ENCODE peak calls at places on chromosomes 16 and 17, in four cellular contexts. One of them, this sample, is unnamed.

GRCh38 chr17:73506470-73507435 is 137.5 kb downstream of the SDK2 start:
- DNase-seq in stimulated activated naive CD8-positive, alpha-beta T cell treated with anti-CD3 and anti-CD28 coated beads, Interleukin-15, Interleukin-2, amounts not matched to agents 100 U/mL and 50 U/mL, for 24 hours: no peak
- DNase-seq in astrocyte of the spinal cord: no peak
- DNase-seq in HAP-1: no peak
- DNase-seq in this sample: no peak

GRCh38 chr17:81552244-81553017 is at the start of gene FAAP100:
- DNase-seq in stimulated activated naive CD8-positive, alpha-beta T cell treated with anti-CD3 and anti-CD28 coated beads, Interleukin-15, Interleukin-2, amounts not matched to agents 100 U/mL and 50 U/mL, for 24 hours: peak
- DNase-seq in astrocyte of the spinal cord: peak
- DNase-seq in HAP-1: peak
- DNase-seq in this sample: peak

GRCh38 chr17:83179378-83179777 is 100.0 kb downstream of the METRNL start:
- DNase-seq in stimulated activated naive CD8-positive, alpha-beta T cell treated with anti-CD3 and anti-CD28 coated beads, Interleukin-15, Interleukin-2, amounts not matched to agents 100 U/mL and 50 U/mL, for 24 hours: no peak
- DNase-seq in astrocyte of the spinal cord: no peak
- DNase-seq in HAP-1: no peak
- DNase-seq in this sample: no peak

GRCh38 chr16:22425036-22425801 is 50.8 kb upstream of the CDR2 start:
- DNase-seq in stimulated activated naive CD8-positive, alpha-beta T cell treated with anti-CD3 and anti-CD28 coated beads, Interleukin-15, Interleukin-2, amounts not matched to agents 100 U/mL and 50 U/mL, for 24 hours: no peak
- DNase-seq in astrocyte of the spinal cord: no peak
- DNase-seq in HAP-1: no peak
- DNase-seq in this sample: no peak

GRCh38 chr16:56506941-56507340 is 12.9 kb downstream of the BBS2 start:
- DNase-seq in stimulated activated naive CD8-positive, alpha-beta T cell treated with anti-CD3 and anti-CD28 coated beads, Interleukin-15, Interleukin-2, amounts not matched to agents 100 U/mL and 50 U/mL, for 24 hours: no peak
- DNase-seq in astrocyte of the spinal cord: peak
- DNase-seq in HAP-1: no peak
- DNase-seq in this sample: no peak

GRCh38 chr16:82567203-82567602 is 59.6 kb upstream of the CDH13 start:
- DNase-seq in stimulated activated naive CD8-positive, alpha-beta T cell treated with anti-CD3 and anti-CD28 coated beads, Interleukin-15, Interleukin-2, amounts not matched to agents 100 U/mL and 50 U/mL, for 24 hours: no peak
- DNase-seq in astrocyte of the spinal cord: no peak
- DNase-seq in HAP-1: no peak
- DNase-seq in this sample: no peak

GRCh38 chr17:58577696-58578095 is 63.3 kb upstream of the MTMR4 start:
- DNase-seq in stimulated activated naive CD8-positive, alpha-beta T cell treated with anti-CD3 and anti-CD28 coated beads, Interleukin-15, Interleukin-2, amounts not matched to agents 100 U/mL and 50 U/mL, for 24 hours: peak
- DNase-seq in astrocyte of the spinal cord: peak
- DNase-seq in HAP-1: peak
- DNase-seq in this sample: peak

GRCh38 chr17:39591958-39592954 is 15.5 kb downstream of the NEUROD2 start:
- DNase-seq in stimulated activated naive CD8-positive, alpha-beta T cell treated with anti-CD3 and anti-CD28 coated beads, Interleukin-15, Interleukin-2, amounts not matched to agents 100 U/mL and 50 U/mL, for 24 hours: peak
- DNase-seq in astrocyte of the spinal cord: peak
- DNase-seq in HAP-1: no peak
- DNase-seq in this sample: peak

GRCh38 chr16:47888142-47888541 is 267.7 kb downstream of the ABCC12 start:
- DNase-seq in stimulated activated naive CD8-positive, alpha-beta T cell treated with anti-CD3 and anti-CD28 coated beads, Interleukin-15, Interleukin-2, amounts not matched to agents 100 U/mL and 50 U/mL, for 24 hours: no peak
- DNase-seq in astrocyte of the spinal cord: peak
- DNase-seq in HAP-1: no peak
- DNase-seq in this sample: no peak

GRCh38 chr16:29804455-29805231 is 1.7 kb upstream of the MAZ start:
- DNase-seq in stimulated activated naive CD8-positive, alpha-beta T cell treated with anti-CD3 and anti-CD28 coated beads, Interleukin-15, Interleukin-2, amounts not matched to agents 100 U/mL and 50 U/mL, for 24 hours: no peak
- DNase-seq in astrocyte of the spinal cord: peak
- DNase-seq in HAP-1: peak
- DNase-seq in this sample: no peak

GRCh38 chr16:48961546-48961945 is 320.1 kb downstream of the CBLN1 start:
- DNase-seq in stimulated activated naive CD8-positive, alpha-beta T cell treated with anti-CD3 and anti-CD28 coated beads, Interleukin-15, Interleukin-2, amounts not matched to agents 100 U/mL and 50 U/mL, for 24 hours: no peak
- DNase-seq in astrocyte of the spinal cord: no peak
- DNase-seq in HAP-1: no peak
- DNase-seq in this sample: no peak

GRCh38 chr17:2701161-2701995 is 10.2 kb downstream of the CLUH start:
- DNase-seq in stimulated activated naive CD8-positive, alpha-beta T cell treated with anti-CD3 and anti-CD28 coated beads, Interleukin-15, Interleukin-2, amounts not matched to agents 100 U/mL and 50 U/mL, for 24 hours: no peak
- DNase-seq in astrocyte of the spinal cord: no peak
- DNase-seq in HAP-1: no peak
- DNase-seq in this sample: no peak

GRCh38 chr16:50683689-50684374 is 2.7 kb upstream of the SNX20 start:
- DNase-seq in stimulated activated naive CD8-positive, alpha-beta T cell treated with anti-CD3 and anti-CD28 coated beads, Interleukin-15, Interleukin-2, amounts not matched to agents 100 U/mL and 50 U/mL, for 24 hours: peak
- DNase-seq in astrocyte of the spinal cord: no peak
- DNase-seq in HAP-1: no peak
- DNase-seq in this sample: no peak

GRCh38 chr16:49012961-49013726 is 268.5 kb downstream of the CBLN1 start:
- DNase-seq in stimulated activated naive CD8-positive, alpha-beta T cell treated with anti-CD3 and anti-CD28 coated beads, Interleukin-15, Interleukin-2, amounts not matched to agents 100 U/mL and 50 U/mL, for 24 hours: no peak
- DNase-seq in astrocyte of the spinal cord: no peak
- DNase-seq in HAP-1: no peak
- DNase-seq in this sample: no peak

GRCh38 chr17:36942031-36942599 is 4.8 kb downstream of the LHX1 start:
- DNase-seq in stimulated activated naive CD8-positive, alpha-beta T cell treated with anti-CD3 and anti-CD28 coated beads, Interleukin-15, Interleukin-2, amounts not matched to agents 100 U/mL and 50 U/mL, for 24 hours: no peak
- DNase-seq in astrocyte of the spinal cord: no peak
- DNase-seq in HAP-1: no peak
- DNase-seq in this sample: peak

GRCh38 chr17:51487947-51488346 is 227.6 kb downstream of the UTP18 start:
- DNase-seq in stimulated activated naive CD8-positive, alpha-beta T cell treated with anti-CD3 and anti-CD28 coated beads, Interleukin-15, Interleukin-2, amounts not matched to agents 100 U/mL and 50 U/mL, for 24 hours: peak
- DNase-seq in astrocyte of the spinal cord: no peak
- DNase-seq in HAP-1: peak
- DNase-seq in this sample: no peak

GRCh38 chr17:81026266-81027036 is 8.5 kb upstream of the BAIAP2 start:
- DNase-seq in stimulated activated naive CD8-positive, alpha-beta T cell treated with anti-CD3 and anti-CD28 coated beads, Interleukin-15, Interleukin-2, amounts not matched to agents 100 U/mL and 50 U/mL, for 24 hours: no peak
- DNase-seq in astrocyte of the spinal cord: no peak
- DNase-seq in HAP-1: no peak
- DNase-seq in this sample: no peak

GRCh38 chr16:69741951-69742904 is 12.5 kb downstream of the NOB1 start:
- DNase-seq in stimulated activated naive CD8-positive, alpha-beta T cell treated with anti-CD3 and anti-CD28 coated beads, Interleukin-15, Interleukin-2, amounts not matched to agents 100 U/mL and 50 U/mL, for 24 hours: no peak
- DNase-seq in astrocyte of the spinal cord: peak
- DNase-seq in HAP-1: no peak
- DNase-seq in this sample: peak

GRCh38 chr17:30517786-30518185 is 40.6 kb downstream of the GOSR1 start:
- DNase-seq in stimulated activated naive CD8-positive, alpha-beta T cell treated with anti-CD3 and anti-CD28 coated beads, Interleukin-15, Interleukin-2, amounts not matched to agents 100 U/mL and 50 U/mL, for 24 hours: no peak
- DNase-seq in astrocyte of the spinal cord: no peak
- DNase-seq in HAP-1: no peak
- DNase-seq in this sample: peak

GRCh38 chr16:67447508-67448076 is 16.7 kb downstream of the HSD11B2 start:
- DNase-seq in stimulated activated naive CD8-positive, alpha-beta T cell treated with anti-CD3 and anti-CD28 coated beads, Interleukin-15, Interleukin-2, amounts not matched to agents 100 U/mL and 50 U/mL, for 24 hours: peak
- DNase-seq in astrocyte of the spinal cord: no peak
- DNase-seq in HAP-1: peak
- DNase-seq in this sample: no peak